ENCODE peak calls at places on chromosome 1, in eight cellular contexts. M is posterior vena cava, X is upper lobe of right lung, J is 8988T, S is iris pigment epithelial cell, Z is skeletal muscle cell, R is substantia nigra, O is NCI-H1436. L is an unnamed sample.

GRCh38 chr1:37741130-37741529 is 23.8 kb downstream of the EPHA10 start:
- DNase-seq in O (no peak), X (no peak), M (peak), R (no peak), S (peak), Z (peak), J (no peak), L (peak)

GRCh38 chr1:235161685-235162327 is 756 bp upstream of the RBM34 start:
- DNase-seq in S (no peak), Z (no peak), R (peak), J (no peak), O (no peak), M (no peak), X (no peak), L (no peak)

GRCh38 chr1:29416825-29417557 is 180.7 kb downstream of the PTPRU start:
- DNase-seq in J (no peak), Z (peak), S (peak), M (no peak), O (no peak), X (no peak), R (no peak), L (no peak)

GRCh38 chr1:27544818-27545612 is 55.0 kb upstream of the WASF2 start:
- DNase-seq in Z (no peak), R (no peak), S (no peak), O (no peak), X (no peak), J (no peak), M (peak), L (peak)

GRCh38 chr1:178739285-178740045 is 14.4 kb downstream of the RALGPS2 start:
- DNase-seq in Z (no peak), S (peak), M (no peak), J (no peak), O (no peak), R (no peak), X (no peak), L (no peak)

GRCh38 chr1:205458777-205459566 is 3.1 kb upstream of the BLACAT1 start:
- DNase-seq in O (no peak), S (peak), J (no peak), Z (peak), M (no peak), X (peak), R (no peak), L (peak)

GRCh38 chr1:76933847-76934657 is 66.8 kb downstream of the ST6GALNAC5 start:
- DNase-seq in O (no peak), X (no peak), J (no peak), M (no peak), Z (no peak), S (peak), R (no peak), L (no peak)

GRCh38 chr1:234605983-234606730 is 3.8 kb downstream of the IRF2BP2 start:
- DNase-seq in Z (no peak), M (no peak), J (no peak), R (peak), O (peak), S (peak), X (no peak), L (peak)

L was measured in kidney tubule cell.